ENCODE peak calls at places on chromosome 3, in six cellular contexts. M, F, S, T, Q and L are unnamed samples.

GRCh38 chr3:38840987-38841386 is 25.0 kb upstream of the SCN10A start:
- DNase-seq in T (no peak), Q (no peak), M (no peak), F (no peak), S (no peak), L (no peak)

GRCh38 chr3:182979719-182980191 is 583 bp downstream of the DCUN1D1 start:
- DNase-seq in Q (peak), T (no peak), M (no peak), F (peak), S (peak), L (peak)

GRCh38 chr3:191721983-191722382 is 261.0 kb downstream of the PYDC2 start:
- DNase-seq in F (no peak), S (peak), Q (no peak), T (no peak), M (no peak), L (no peak)

GRCh38 chr3:58998476-58999117 is 51.2 kb downstream of the CFAP20DC start:
- DNase-seq in S (peak), M (no peak), Q (no peak), F (no peak), T (peak), L (no peak)

GRCh38 chr3:65685621-65686020 is 353.1 kb downstream of the MAGI1 start:
- DNase-seq in S (no peak), M (no peak), T (peak), F (no peak), Q (no peak), L (no peak)

GRCh38 chr3:178284180-178284579 is 252.1 kb upstream of the KCNMB2 start:
- DNase-seq in F (no peak), S (no peak), M (no peak), T (no peak), Q (no peak), L (no peak)

GRCh38 chr3:101212740-101213139 is 107.6 kb downstream of the IMPG2 start:
- DNase-seq in M (no peak), Q (no peak), F (no peak), T (no peak), S (no peak), L (no peak)

GRCh38 chr3:46998121-46998851 is 18.8 kb downstream of the NBEAL2 start:
- DNase-seq in M (peak), S (peak), Q (no peak), F (peak), T (peak), L (peak)

GRCh38 chr3:194028434-194029004 is 107.4 kb upstream of the HES1 start:
- DNase-seq in T (no peak), S (no peak), Q (no peak), M (no peak), F (no peak), L (no peak)

GRCh38 chr3:75192065-75192658 is 472.0 kb upstream of the FRG2C start:
- DNase-seq in M (no peak), T (peak), S (peak), F (peak), Q (no peak), L (peak)

GRCh38 chr3:3998140-3998977 is 199.1 kb downstream of the LRRN1 start:
- DNase-seq in M (no peak), S (peak), F (no peak), T (peak), Q (no peak), L (peak)

GRCh38 chr3:35505181-35505580 is 134.1 kb upstream of the ARPP21 start:
- DNase-seq in Q (no peak), F (no peak), S (no peak), T (no peak), M (peak), L (no peak)

GRCh38 chr3:65888980-65889706 is 149.6 kb downstream of the MAGI1 start:
- DNase-seq in F (peak), M (no peak), Q (no peak), S (peak), T (peak), L (no peak)

GRCh38 chr3:50610181-50610971 is 1.2 kb downstream of the CISH start:
- DNase-seq in T (no peak), M (peak), Q (no peak), F (no peak), S (no peak), L (no peak)

GRCh38 chr3:139564290-139564861 is 24.8 kb upstream of the RBP1 start:
- DNase-seq in S (no peak), Q (no peak), F (no peak), T (peak), M (no peak), L (no peak)

GRCh38 chr3:16916840-16917239 is 32.1 kb downstream of the PLCL2 start:
- DNase-seq in M (no peak), S (no peak), Q (no peak), F (no peak), T (peak), L (no peak)

GRCh38 chr3:150739877-150740645 is 22.9 kb downstream of the SIAH2 start:
- DNase-seq in S (no peak), Q (no peak), F (no peak), M (no peak), T (no peak), L (no peak)

GRCh38 chr3:150251654-150252053 is 156.4 kb upstream of the TSC22D2 start:
- DNase-seq in Q (no peak), M (no peak), F (no peak), T (peak), S (peak), L (no peak)

GRCh38 chr3:98798820-98799219 is 35.7 kb downstream of the ST3GAL6 start:
- DNase-seq in M (no peak), F (no peak), T (no peak), S (no peak), Q (no peak), L (no peak)

GRCh38 chr3:194621947-194622346 is 11.3 kb downstream of the TMEM44 start:
- DNase-seq in F (no peak), M (peak), T (no peak), Q (no peak), S (no peak), L (no peak)

GRCh38 chr3:143970773-143971366 is 753 bp upstream of the DIPK2A start:
- DNase-seq in S (peak), Q (peak), M (peak), F (peak), T (peak), L (peak)

GRCh38 chr3:42690766-42691680 is 5.7 kb downstream of the KLHL40 start:
- DNase-seq in T (no peak), S (no peak), Q (no peak), F (no peak), M (no peak), L (no peak)

GRCh38 chr3:31288641-31289100 is 244.1 kb upstream of the STT3B start:
- DNase-seq in S (peak), F (peak), M (peak), T (peak), Q (peak), L (no peak)

GRCh38 chr3:57948080-57948671 is 60.0 kb upstream of the FLNB start:
- DNase-seq in M (no peak), F (no peak), Q (no peak), S (no peak), T (no peak), L (no peak)

GRCh38 chr3:127035672-127036071 is 52.8 kb downstream of the PLXNA1 start:
- DNase-seq in S (peak), Q (peak), F (peak), M (peak), T (peak), L (no peak)

GRCh38 chr3:46471371-46471914 is 6.7 kb upstream of the LTF start:
- DNase-seq in M (no peak), F (no peak), S (no peak), Q (peak), T (no peak), L (no peak)

GRCh38 chr3:175070946-175071345 is 211.8 kb downstream of the NAALADL2 start:
- DNase-seq in F (no peak), S (no peak), M (no peak), Q (no peak), T (no peak), L (no peak)

GRCh38 chr3:158649791-158650190 is 5.5 kb downstream of the GFM1 start:
- DNase-seq in S (peak), M (no peak), T (no peak), Q (no peak), F (no peak), L (no peak)
- H3K27ac ChIP-seq in S (no peak), M (no peak), T (no peak), Q (no peak), F (no peak), L (no peak)

DNA sequence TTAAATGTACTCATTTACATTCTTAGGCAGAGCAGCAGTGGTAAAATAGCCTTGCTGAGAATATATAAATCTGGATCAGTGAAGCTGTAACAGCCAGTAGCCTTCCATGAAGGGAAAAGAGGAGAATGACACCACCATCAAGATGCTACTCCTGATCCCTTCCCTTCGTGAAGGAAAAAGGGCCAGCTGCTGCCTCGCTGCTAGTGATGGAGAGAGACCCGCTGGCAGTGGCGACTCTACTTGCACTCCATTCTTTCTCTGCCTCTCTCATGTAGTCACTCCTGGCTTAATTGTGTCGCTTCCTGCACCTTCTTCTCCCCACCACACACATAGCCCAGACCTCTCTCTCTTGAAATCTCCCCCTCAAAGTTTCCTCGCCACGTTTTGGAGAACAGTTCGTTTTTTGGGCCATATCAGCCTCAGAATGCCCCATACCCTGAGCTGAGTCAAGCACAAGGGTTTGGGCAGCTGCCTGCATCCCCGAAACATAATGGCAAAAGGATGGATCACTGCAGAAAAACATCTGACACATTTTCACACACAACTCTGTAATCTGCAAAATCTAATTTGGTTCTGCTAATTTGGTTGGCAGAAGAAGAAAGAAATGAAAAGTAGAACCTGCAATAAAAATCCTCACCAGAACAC is 460.3 kb upstream of the IL12A start:
- DNase-seq in F (no peak), M (no peak), Q (no peak), T (no peak), S (no peak), L (no peak)
- H3K27ac ChIP-seq in F (no peak), M (no peak), Q (no peak), T (no peak), S (no peak), L (no peak)

DNA sequence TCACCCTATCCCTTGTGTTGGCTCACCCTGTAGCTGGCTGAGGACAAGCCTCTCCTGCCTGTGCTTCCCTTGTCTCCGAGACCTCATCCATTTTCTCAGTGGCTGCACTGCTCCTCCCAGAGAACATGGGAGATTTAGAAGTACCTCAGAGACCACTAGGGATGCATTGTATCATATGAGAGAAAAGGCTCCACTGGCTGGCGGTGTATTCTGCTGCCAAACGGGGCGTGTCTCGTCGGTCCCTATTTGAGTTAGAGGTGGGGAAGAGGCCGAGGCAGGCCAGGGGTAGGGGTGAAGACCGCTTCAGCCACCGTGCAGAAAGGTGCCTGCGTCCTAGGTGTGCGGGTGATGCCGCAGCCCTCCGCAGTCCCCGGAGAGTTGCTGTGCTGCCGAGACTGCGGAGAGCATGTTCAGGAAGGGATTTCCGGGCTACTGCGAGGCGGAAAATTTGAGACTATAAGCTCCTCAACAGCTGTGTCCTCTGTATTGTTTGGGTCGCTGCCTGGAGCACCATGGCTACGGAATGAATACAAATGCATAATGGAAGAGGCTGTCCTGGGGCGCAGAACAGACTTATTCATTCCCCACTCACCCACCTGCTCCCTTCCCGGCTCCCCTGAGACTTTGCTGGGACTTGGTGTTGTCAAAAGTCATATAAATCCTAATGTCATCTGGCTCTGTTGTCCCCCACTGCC is 43.9 kb downstream of the SPSB4 start:
- DNase-seq in M (no peak), F (peak), T (peak), S (no peak), Q (peak), L (no peak)
- H3K27ac ChIP-seq in M (no peak), F (peak), T (no peak), S (no peak), Q (peak), L (no peak)

GRCh38 chr3:48215019-48215418 is 8.3 kb upstream of the CAMP start:
- DNase-seq in S (no peak), Q (no peak), M (peak), T (no peak), F (peak), L (no peak)

GRCh38 chr3:48215466-48215865 is 7.8 kb upstream of the CAMP start:
- DNase-seq in Q (peak), M (no peak), F (peak), T (no peak), S (no peak), L (no peak)

GRCh38 chr3:48214225-48214624 is 9.1 kb upstream of the CAMP start:
- DNase-seq in F (no peak), S (no peak), T (no peak), M (no peak), Q (no peak), L (no peak)

GRCh38 chr3:48217449-48217848 is 5.8 kb upstream of the CAMP start:
- DNase-seq in T (no peak), M (no peak), Q (no peak), S (no peak), F (no peak), L (no peak)

GRCh38 chr3:48215876-48216275 is 7.4 kb upstream of the CAMP start:
- DNase-seq in M (no peak), Q (peak), F (peak), S (no peak), T (no peak), L (no peak)
- H3K27ac ChIP-seq in M (peak), Q (peak), F (peak), S (no peak), T (no peak), L (peak)

GRCh38 chr3:167862104-167862785 is 126.7 kb downstream of the SERPINI1 start:
- DNase-seq in Q (no peak), F (no peak), S (no peak), M (no peak), T (no peak), L (no peak)
- H3K27ac ChIP-seq in Q (no peak), F (peak), S (no peak), M (no peak), T (no peak), L (no peak)

DNA sequence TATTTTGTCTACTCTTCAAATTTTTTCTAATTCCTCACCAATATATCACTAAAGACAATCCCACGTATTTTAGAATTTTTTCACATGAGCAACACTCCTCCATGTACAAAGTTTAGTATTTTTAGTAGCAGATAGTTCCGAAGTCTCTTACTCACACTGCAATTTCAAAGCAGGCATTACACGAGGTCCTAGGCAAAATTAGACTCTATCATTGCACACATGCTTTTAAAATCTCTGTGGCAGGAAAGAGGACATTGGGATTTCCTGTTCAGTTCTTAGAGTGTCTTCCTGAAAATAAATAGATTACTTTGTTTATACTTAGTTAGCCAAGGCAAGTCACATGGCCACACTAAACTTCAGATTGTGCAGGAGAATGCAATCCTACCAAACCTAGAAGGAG is 847.7 kb downstream of the ROBO2 start:
- DNase-seq in S (no peak), M (no peak), T (peak), F (no peak), Q (no peak), L (no peak)
- H3K27ac ChIP-seq in S (no peak), M (no peak), T (no peak), F (no peak), Q (no peak), L (no peak)

GRCh38 chr3:172138031-172138538 is 98.7 kb downstream of the FNDC3B start:
- DNase-seq in T (peak), Q (no peak), M (no peak), F (no peak), S (peak), L (no peak)
- H3K27ac ChIP-seq in T (peak), Q (peak), M (peak), F (peak), S (peak), L (no peak)

GRCh38 chr3:49277357-49277723 is 308 bp upstream of the C3orf62 start:
- DNase-seq in Q (no peak), M (no peak), F (no peak), S (no peak), T (no peak), L (no peak)
- H3K27ac ChIP-seq in Q (peak), M (peak), F (peak), S (no peak), T (peak), L (peak)

DNA sequence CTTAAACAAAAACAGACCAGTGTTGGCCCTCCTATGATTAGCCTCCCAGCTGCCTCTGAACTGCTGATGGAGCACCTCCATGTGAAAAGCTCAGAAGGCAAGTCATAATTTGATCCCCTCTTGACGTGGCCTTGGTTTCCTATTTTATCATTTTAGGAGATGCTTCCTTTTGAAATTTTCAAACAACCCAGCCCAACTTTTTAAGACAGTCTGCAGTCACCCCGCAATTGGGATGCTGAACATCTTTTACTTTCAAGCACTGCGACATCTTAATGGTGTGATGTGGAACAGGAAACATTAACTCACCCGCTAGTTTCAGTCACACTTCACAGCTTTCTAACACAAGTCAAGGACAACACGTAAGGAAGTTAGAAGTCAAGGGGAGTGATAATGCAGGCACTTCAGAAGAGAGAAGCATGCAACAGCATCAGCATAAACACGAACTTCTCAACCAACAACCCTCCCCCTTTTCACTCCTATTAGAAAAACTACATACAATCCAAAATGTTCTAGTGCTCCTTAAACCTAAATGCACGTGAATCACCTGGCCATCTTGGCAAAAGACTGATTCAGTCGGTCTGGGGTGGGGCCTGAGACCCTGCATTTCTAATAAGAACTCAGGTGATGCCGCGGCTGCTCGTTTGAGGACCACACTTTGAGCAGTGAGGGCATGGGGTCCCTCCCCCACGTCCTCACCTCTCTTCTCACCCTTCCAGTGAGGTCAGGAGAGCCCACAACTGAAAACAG is 161.5 kb downstream of the FOXP1 start:
- DNase-seq in Q (no peak), F (no peak), M (no peak), T (no peak), S (no peak), L (no peak)
- H3K27ac ChIP-seq in Q (no peak), F (no peak), M (no peak), T (no peak), S (no peak), L (no peak)